ENCODE peak calls at places on chromosomes 2 and 18, in ten cellular contexts. Q, D, R, J, P, M, C, O, X and A are unnamed samples.

GRCh38 chr2:102771114-102771513 is 9.3 kb downstream of the TMEM182 start:
- DNase-seq in Q (no peak), D (no peak), R (peak), J (no peak), P (no peak), M (no peak), C (no peak), O (no peak), X (no peak), A (no peak)

GRCh38 chr2:84807063-84807485 is 73.8 kb downstream of the TRABD2A start:
- DNase-seq in Q (no peak), D (no peak), R (peak), J (no peak), P (no peak), M (no peak), C (peak), O (no peak), X (peak), A (no peak)

GRCh38 chr2:12315224-12315623 is 401.5 kb upstream of the TRIB2 start:
- DNase-seq in Q (no peak), D (no peak), R (no peak), J (no peak), P (no peak), M (no peak), C (no peak), O (no peak), X (no peak), A (no peak)

GRCh38 chr2:58042486-58042970 is 4.1 kb upstream of the VRK2 start:
- DNase-seq in Q (no peak), D (no peak), R (no peak), J (no peak), P (no peak), M (peak), C (peak), O (no peak), X (peak), A (no peak)

GRCh38 chr18:70459731-70460130 is 170.9 kb downstream of the SOCS6 start:
- DNase-seq in Q (no peak), D (no peak), R (no peak), J (no peak), P (no peak), M (no peak), C (no peak), O (no peak), X (no peak), A (no peak)

GRCh38 chr18:78685980-78686530 is 293.6 kb upstream of the SALL3 start:
- DNase-seq in Q (no peak), D (no peak), R (no peak), J (no peak), P (no peak), M (no peak), C (no peak), O (no peak), X (no peak), A (no peak)

GRCh38 chr2:136582631-136583205 is 182.6 kb upstream of the THSD7B start:
- DNase-seq in Q (peak), D (no peak), R (no peak), J (peak), P (peak), M (peak), C (peak), O (peak), X (no peak), A (peak)

GRCh38 chr2:70181363-70181956 is 9.4 kb downstream of the C2orf42 start:
- DNase-seq in Q (peak), D (no peak), R (no peak), J (no peak), P (no peak), M (no peak), C (no peak), O (no peak), X (no peak), A (peak)

GRCh38 chr2:226652388-226652787 is 147.2 kb downstream of the IRS1 start:
- DNase-seq in Q (no peak), D (no peak), R (peak), J (no peak), P (no peak), M (no peak), C (peak), O (no peak), X (peak), A (no peak)

GRCh38 chr2:195782156-195782555 is 125.1 kb downstream of the SLC39A10 start:
- DNase-seq in Q (no peak), D (no peak), R (no peak), J (no peak), P (no peak), M (no peak), C (no peak), O (no peak), X (no peak), A (no peak)

GRCh38 chr2:196088209-196088608 is 19.6 kb upstream of the DNAH7 start:
- DNase-seq in Q (no peak), D (no peak), R (no peak), J (no peak), P (no peak), M (no peak), C (peak), O (no peak), X (no peak), A (no peak)

GRCh38 chr2:26727641-26728561 is 35.4 kb downstream of the KCNK3 start:
- DNase-seq in Q (no peak), D (peak), R (no peak), J (no peak), P (no peak), M (no peak), C (no peak), O (no peak), X (no peak), A (no peak)

GRCh38 chr2:239953418-239954061 is 71.6 kb downstream of the NDUFA10 start:
- DNase-seq in Q (no peak), D (peak), R (no peak), J (no peak), P (no peak), M (no peak), C (peak), O (no peak), X (no peak), A (no peak)

GRCh38 chr2:41896186-41896846 is 151.5 kb upstream of the PKDCC start:
- DNase-seq in Q (no peak), D (no peak), R (no peak), J (no peak), P (no peak), M (peak), C (no peak), O (peak), X (no peak), A (peak)

GRCh38 chr2:138391956-138392355 is 109.6 kb upstream of the SPOPL start:
- DNase-seq in Q (no peak), D (no peak), R (no peak), J (no peak), P (no peak), M (no peak), C (no peak), O (no peak), X (no peak), A (no peak)

GRCh38 chr2:8837795-8838140 is 355 bp upstream of the KIDINS220 start:
- DNase-seq in Q (peak), D (no peak), R (no peak), J (no peak), P (peak), M (no peak), C (no peak), O (no peak), X (no peak), A (no peak)

GRCh38 chr2:60652822-60653315 is 99.4 kb upstream of the BCL11A start:
- DNase-seq in Q (no peak), D (no peak), R (no peak), J (peak), P (no peak), M (no peak), C (no peak), O (no peak), X (no peak), A (no peak)

GRCh38 chr2:60174146-60174545 is 379.3 kb downstream of the BCL11A start:
- DNase-seq in Q (no peak), D (no peak), R (no peak), J (no peak), P (no peak), M (no peak), C (no peak), O (no peak), X (no peak), A (no peak)

GRCh38 chr2:7133521-7133920 is 216.3 kb downstream of the RNF144A start:
- DNase-seq in Q (no peak), D (no peak), R (no peak), J (peak), P (no peak), M (no peak), C (peak), O (no peak), X (no peak), A (no peak)

GRCh38 chr18:12336251-12336650 is 28.2 kb downstream of the TUBB6 start:
- DNase-seq in Q (no peak), D (no peak), R (no peak), J (no peak), P (no peak), M (no peak), C (no peak), O (no peak), X (no peak), A (no peak)

DNA sequence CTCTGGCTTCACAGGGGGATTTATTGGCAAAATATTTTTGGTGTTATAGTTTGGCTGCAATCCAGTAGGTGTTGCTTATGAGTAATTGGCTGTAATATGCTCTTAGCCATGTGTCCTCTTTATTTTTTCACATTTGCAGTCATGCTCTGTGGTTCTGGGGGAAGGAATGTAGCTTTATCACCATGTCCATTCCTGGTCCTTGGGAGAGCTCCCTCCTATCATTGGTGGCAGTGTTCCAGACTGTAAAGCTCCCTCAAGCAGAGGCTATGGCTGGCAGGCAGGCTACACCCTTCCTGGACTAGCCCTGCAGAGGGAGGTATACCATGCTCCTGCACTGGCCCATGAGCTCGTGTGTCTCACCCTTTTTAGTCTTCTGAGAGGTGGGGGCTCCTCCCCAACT is 120.0 kb upstream of the FSIP2 start:
- DNase-seq in Q (no peak), D (no peak), R (no peak), J (no peak), P (no peak), M (no peak), C (peak), O (no peak), X (no peak), A (no peak)
- TF ChIP-seq CTCF in Q (no peak), D (no peak), R (no peak), J (no peak), P (no peak), M (no peak), C (peak), O (no peak), X (no peak), A (no peak)

DNA sequence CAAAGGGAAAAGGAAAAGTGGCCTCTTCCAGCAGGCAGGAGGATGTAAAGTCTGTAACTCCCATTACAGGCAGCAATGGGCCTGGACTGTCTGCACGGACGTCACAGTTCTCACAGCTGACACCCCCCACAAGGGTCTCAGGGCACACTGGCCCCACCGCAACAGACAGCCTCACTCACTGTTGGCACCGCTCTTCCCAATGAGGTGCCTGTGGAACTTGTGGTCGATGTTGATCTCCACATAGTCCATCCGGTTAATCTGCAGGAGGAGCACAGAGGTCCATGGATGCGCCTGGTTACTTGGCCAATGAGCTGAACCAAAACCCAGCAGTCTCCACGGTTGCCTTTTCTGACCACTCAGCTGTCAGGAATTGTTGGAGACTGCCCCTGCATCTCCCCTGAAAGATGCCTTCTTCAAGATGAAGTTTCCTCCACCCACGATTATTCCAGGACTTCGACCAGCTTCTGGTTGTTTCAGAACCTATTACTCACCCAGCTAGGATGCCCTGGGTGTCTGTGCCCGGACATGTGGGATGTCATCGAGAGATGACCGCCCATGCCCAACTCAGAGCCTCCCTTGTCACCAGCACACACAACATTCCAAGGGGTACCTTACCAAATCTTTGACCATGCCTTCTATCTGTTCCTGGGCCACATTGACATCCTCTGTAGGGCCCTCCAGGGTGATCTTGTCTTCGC is 62.5 kb downstream of the HDLBP start:
- DNase-seq in Q (no peak), D (no peak), R (no peak), J (no peak), P (no peak), M (no peak), C (no peak), O (no peak), X (no peak), A (no peak)
- TF ChIP-seq CTCF in Q (no peak), D (no peak), R (no peak), J (no peak), P (no peak), M (no peak), C (no peak), O (no peak), X (no peak), A (no peak)

GRCh38 chr2:207625014-207625755 is at the start of gene METTL21A:
- DNase-seq in Q (peak), D (peak), R (no peak), J (peak), P (peak), M (peak), C (peak), O (peak), X (no peak), A (peak)
- TF ChIP-seq CTCF in Q (peak), D (peak), R (peak), J (no peak), P (peak), M (peak), C (peak), O (peak), X (peak), A (peak)

GRCh38 chr2:212526059-212526458 is 12.5 kb downstream of the ERBB4 start:
- DNase-seq in Q (no peak), D (no peak), R (no peak), J (no peak), P (no peak), M (no peak), C (no peak), O (no peak), X (no peak), A (no peak)

GRCh38 chr2:212517693-212518092 is 20.9 kb downstream of the ERBB4 start:
- DNase-seq in Q (no peak), D (no peak), R (no peak), J (no peak), P (no peak), M (no peak), C (no peak), O (no peak), X (no peak), A (no peak)

GRCh38 chr2:212523756-212524155 is 14.8 kb downstream of the ERBB4 start:
- DNase-seq in Q (no peak), D (no peak), R (no peak), J (no peak), P (no peak), M (no peak), C (no peak), O (no peak), X (no peak), A (no peak)

GRCh38 chr2:212520340-212520739 is 18.3 kb downstream of the ERBB4 start:
- DNase-seq in Q (no peak), D (no peak), R (no peak), J (no peak), P (no peak), M (peak), C (peak), O (no peak), X (no peak), A (no peak)
- TF ChIP-seq CTCF in Q (peak), D (peak), R (peak), J (peak), P (no peak), M (peak), C (peak), O (peak), X (no peak), A (no peak)

DNA sequence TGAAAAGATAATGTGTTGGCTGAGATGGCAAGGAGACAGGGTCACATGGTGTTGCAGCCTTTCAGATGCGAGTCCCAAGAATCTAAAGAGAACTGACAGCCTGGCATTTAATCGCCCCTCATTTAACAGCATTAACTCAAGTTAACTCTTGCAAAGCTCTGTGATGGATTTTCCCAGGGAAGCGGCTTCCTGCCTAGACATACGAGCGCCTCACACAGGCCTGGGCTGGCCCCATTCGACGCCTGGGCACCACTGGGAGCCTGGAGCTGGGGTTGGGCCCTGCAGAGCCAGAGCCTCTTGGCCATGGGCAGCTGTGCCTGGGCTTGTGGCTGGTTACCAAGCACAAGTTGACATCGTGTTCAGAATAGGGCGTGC is 140.8 kb downstream of the SEPTIN10 start:
- DNase-seq in Q (no peak), D (no peak), R (no peak), J (no peak), P (no peak), M (no peak), C (no peak), O (no peak), X (no peak), A (no peak)
- TF ChIP-seq CTCF in Q (no peak), D (no peak), R (no peak), J (no peak), P (no peak), M (no peak), C (no peak), O (no peak), X (no peak), A (no peak)

GRCh38 chr2:231786917-231787292 is 660 bp downstream of the COPS7B start:
- DNase-seq in Q (no peak), D (no peak), R (no peak), J (no peak), P (no peak), M (no peak), C (no peak), O (no peak), X (no peak), A (no peak)

GRCh38 chr2:231785413-231785812 is 832 bp upstream of the COPS7B start:
- DNase-seq in Q (no peak), D (no peak), R (no peak), J (no peak), P (no peak), M (no peak), C (no peak), O (no peak), X (no peak), A (no peak)

GRCh38 chr2:231785822-231786176 is 446 bp upstream of the COPS7B start:
- DNase-seq in Q (no peak), D (no peak), R (no peak), J (no peak), P (no peak), M (no peak), C (no peak), O (no peak), X (no peak), A (no peak)

GRCh38 chr2:231781798-231782726 is 980 bp upstream of the PDE6D start:
- DNase-seq in Q (peak), D (no peak), R (no peak), J (no peak), P (peak), M (peak), C (peak), O (no peak), X (no peak), A (peak)

DNA sequence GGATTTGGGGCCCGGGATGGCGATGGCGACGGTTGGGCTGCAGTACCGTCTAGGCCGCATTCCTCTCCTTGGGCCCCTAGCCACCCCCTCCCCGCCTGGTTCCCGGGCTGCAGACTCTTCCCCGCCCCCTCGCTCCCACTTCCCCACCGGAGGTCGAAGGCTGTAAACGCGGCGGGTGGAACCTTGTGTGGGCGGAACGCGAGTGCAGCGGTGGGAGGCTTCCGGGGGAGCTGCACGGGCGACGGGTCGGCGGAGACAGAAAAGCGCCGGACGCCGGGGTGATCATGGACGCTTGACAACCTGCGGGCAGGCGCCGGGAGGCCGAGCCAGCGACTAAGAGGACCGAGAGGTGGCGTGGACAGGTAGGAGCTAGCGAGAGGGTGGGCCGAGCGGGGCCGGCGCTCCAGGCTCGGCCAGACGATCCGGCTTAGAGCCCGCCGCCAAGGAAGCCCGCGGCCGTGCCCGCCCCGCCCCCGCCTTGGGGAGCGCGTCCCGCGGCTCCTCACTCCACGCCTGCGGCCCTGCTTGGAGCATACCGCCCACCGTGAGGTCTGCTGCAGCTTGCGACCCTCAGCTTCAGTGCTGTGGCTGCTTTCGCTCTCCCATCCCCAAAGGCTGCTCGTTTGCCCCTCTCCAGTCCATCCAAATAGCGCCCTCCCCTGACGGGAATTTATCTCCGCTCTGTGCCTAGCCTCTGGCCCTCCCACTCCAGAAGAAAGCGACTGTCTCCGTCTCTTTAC is at the start of gene COPS7B:
- DNase-seq in Q (peak), D (peak), R (no peak), J (peak), P (peak), M (peak), C (peak), O (peak), X (peak), A (peak)
- TF ChIP-seq CTCF in Q (peak), D (no peak), R (peak), J (peak), P (no peak), M (peak), C (peak), O (peak), X (peak), A (peak)

GRCh38 chr2:235086481-235087184 is 134.8 kb downstream of the SH3BP4 start:
- DNase-seq in Q (no peak), D (no peak), R (no peak), J (no peak), P (no peak), M (no peak), C (no peak), O (no peak), X (no peak), A (no peak)

GRCh38 chr2:235088608-235089020 is 136.8 kb downstream of the SH3BP4 start:
- DNase-seq in Q (no peak), D (no peak), R (no peak), J (no peak), P (no peak), M (no peak), C (no peak), O (no peak), X (no peak), A (no peak)

GRCh38 chr2:235091421-235091820 is 139.6 kb downstream of the SH3BP4 start:
- DNase-seq in Q (no peak), D (no peak), R (no peak), J (no peak), P (no peak), M (no peak), C (no peak), O (no peak), X (no peak), A (no peak)

GRCh38 chr2:235085476-235085875 is 133.7 kb downstream of the SH3BP4 start:
- DNase-seq in Q (no peak), D (no peak), R (no peak), J (no peak), P (no peak), M (no peak), C (no peak), O (no peak), X (no peak), A (no peak)

GRCh38 chr2:235087812-235088607 is 136.2 kb downstream of the SH3BP4 start:
- DNase-seq in Q (no peak), D (peak), R (no peak), J (peak), P (peak), M (no peak), C (no peak), O (no peak), X (no peak), A (no peak)
- TF ChIP-seq CTCF in Q (no peak), D (no peak), R (no peak), J (no peak), P (no peak), M (no peak), C (peak), O (no peak), X (peak), A (no peak)

GRCh38 chr2:157504623-157505022 is 60.7 kb upstream of the CYTIP start:
- DNase-seq in Q (no peak), D (no peak), R (no peak), J (no peak), P (no peak), M (no peak), C (no peak), O (no peak), X (no peak), A (no peak)
- TF ChIP-seq CTCF in Q (no peak), D (no peak), R (no peak), J (no peak), P (no peak), M (no peak), C (no peak), O (no peak), X (no peak), A (no peak)